ENCODE peak calls at places on chromosomes 3 and 15, in five cellular contexts. One of them, this sample, is unnamed.

GRCh38 chr3:194995334-194995733 is 275.6 kb downstream of the XXYLT1 start:
- DNase-seq in H9: no peak
- DNase-seq in IMR-90: no peak
- DNase-seq in mesendoderm: no peak
- DNase-seq in neuronal stem cell: no peak
- DNase-seq in this sample: no peak

GRCh38 chr15:58453931-58454793 is 22.4 kb downstream of the LIPC start:
- DNase-seq in mesendoderm: no peak
- DNase-seq in neuronal stem cell: no peak
- DNase-seq in H9: no peak
- DNase-seq in IMR-90: no peak
- DNase-seq in this sample: no peak

GRCh38 chr3:73733796-73734195 is 109.1 kb upstream of the PDZRN3 start:
- DNase-seq in mesendoderm: no peak
- DNase-seq in neuronal stem cell: no peak
- DNase-seq in IMR-90: no peak
- DNase-seq in H9: no peak
- DNase-seq in this sample: no peak

GRCh38 chr3:169041677-169042171 is 621.8 kb downstream of the MECOM start:
- DNase-seq in neuronal stem cell: no peak
- DNase-seq in IMR-90: peak
- DNase-seq in mesendoderm: peak
- DNase-seq in H9: no peak
- DNase-seq in this sample: no peak

GRCh38 chr3:174640932-174641331 is 218.2 kb upstream of the NAALADL2 start:
- DNase-seq in H9: no peak
- DNase-seq in neuronal stem cell: no peak
- DNase-seq in IMR-90: no peak
- DNase-seq in mesendoderm: no peak
- DNase-seq in this sample: no peak

GRCh38 chr3:129040039-129040336 is 20.6 kb upstream of the GP9 start:
- DNase-seq in neuronal stem cell: no peak
- DNase-seq in mesendoderm: no peak
- DNase-seq in H9: no peak
- DNase-seq in IMR-90: no peak
- DNase-seq in this sample: no peak

GRCh38 chr15:31373096-31373865 is 46.6 kb downstream of the KLF13 start:
- DNase-seq in mesendoderm: no peak
- DNase-seq in IMR-90: no peak
- DNase-seq in neuronal stem cell: no peak
- DNase-seq in H9: no peak
- DNase-seq in this sample: no peak

GRCh38 chr3:122992628-122993570 is 34.7 kb downstream of the SEMA5B start:
- DNase-seq in mesendoderm: no peak
- DNase-seq in H9: no peak
- DNase-seq in neuronal stem cell: no peak
- DNase-seq in IMR-90: no peak
- DNase-seq in this sample: no peak

GRCh38 chr3:177820683-177821316 is 623.5 kb upstream of the TBL1XR1 start:
- DNase-seq in H9: no peak
- DNase-seq in mesendoderm: no peak
- DNase-seq in IMR-90: peak
- DNase-seq in neuronal stem cell: no peak
- DNase-seq in this sample: no peak

GRCh38 chr3:181896605-181897004 is 184.9 kb downstream of the SOX2 start:
- DNase-seq in mesendoderm: no peak
- DNase-seq in neuronal stem cell: no peak
- DNase-seq in H9: no peak
- DNase-seq in IMR-90: no peak
- DNase-seq in this sample: no peak

GRCh38 chr15:89496155-89497098 is at the start of gene RHCG:
- DNase-seq in H9: peak
- DNase-seq in IMR-90: peak
- DNase-seq in neuronal stem cell: peak
- DNase-seq in mesendoderm: peak
- DNase-seq in this sample: peak

GRCh38 chr15:68567345-68567744 is 11.4 kb upstream of the CORO2B start:
- DNase-seq in IMR-90: no peak
- DNase-seq in neuronal stem cell: no peak
- DNase-seq in H9: no peak
- DNase-seq in mesendoderm: peak
- DNase-seq in this sample: no peak

GRCh38 chr3:51968175-51968681 is 974 bp upstream of the PCBP4 start:
- DNase-seq in mesendoderm: peak
- DNase-seq in neuronal stem cell: peak
- DNase-seq in IMR-90: peak
- DNase-seq in H9: peak
- DNase-seq in this sample: no peak

GRCh38 chr3:188000361-188000861 is 153.5 kb upstream of the LPP start:
- DNase-seq in mesendoderm: no peak
- DNase-seq in neuronal stem cell: no peak
- DNase-seq in H9: no peak
- DNase-seq in IMR-90: no peak
- DNase-seq in this sample: no peak

GRCh38 chr15:99983894-99984293 is 250.7 kb upstream of the LYSMD4 start:
- DNase-seq in IMR-90: no peak
- DNase-seq in H9: peak
- DNase-seq in mesendoderm: peak
- DNase-seq in neuronal stem cell: no peak
- DNase-seq in this sample: peak

GRCh38 chr3:27880969-27881892 is 159.1 kb upstream of the EOMES start:
- DNase-seq in mesendoderm: peak
- DNase-seq in IMR-90: no peak
- DNase-seq in neuronal stem cell: no peak
- DNase-seq in H9: no peak
- DNase-seq in this sample: no peak

GRCh38 chr3:29153811-29154210 is 127.1 kb upstream of the RBMS3 start:
- DNase-seq in mesendoderm: no peak
- DNase-seq in neuronal stem cell: no peak
- DNase-seq in H9: no peak
- DNase-seq in IMR-90: no peak
- DNase-seq in this sample: no peak

GRCh38 chr15:50181206-50181982 is 602 bp upstream of the SLC27A2 start:
- DNase-seq in H9: peak
- DNase-seq in IMR-90: no peak
- DNase-seq in neuronal stem cell: no peak
- DNase-seq in mesendoderm: no peak
- DNase-seq in this sample: no peak

GRCh38 chr3:149506540-149506939 is 32.0 kb downstream of the TM4SF4 start:
- DNase-seq in neuronal stem cell: no peak
- DNase-seq in IMR-90: peak
- DNase-seq in mesendoderm: no peak
- DNase-seq in H9: no peak
- DNase-seq in this sample: no peak

GRCh38 chr15:64532515-64532914 is 72.1 kb downstream of the ZNF609 start:
- DNase-seq in IMR-90: no peak
- DNase-seq in neuronal stem cell: no peak
- DNase-seq in H9: no peak
- DNase-seq in mesendoderm: no peak
- DNase-seq in this sample: no peak

GRCh38 chr3:32817561-32818430 is at the start of gene TRIM71:
- DNase-seq in neuronal stem cell: no peak
- DNase-seq in mesendoderm: peak
- DNase-seq in H9: no peak
- DNase-seq in IMR-90: no peak
- DNase-seq in this sample: no peak

DNA sequence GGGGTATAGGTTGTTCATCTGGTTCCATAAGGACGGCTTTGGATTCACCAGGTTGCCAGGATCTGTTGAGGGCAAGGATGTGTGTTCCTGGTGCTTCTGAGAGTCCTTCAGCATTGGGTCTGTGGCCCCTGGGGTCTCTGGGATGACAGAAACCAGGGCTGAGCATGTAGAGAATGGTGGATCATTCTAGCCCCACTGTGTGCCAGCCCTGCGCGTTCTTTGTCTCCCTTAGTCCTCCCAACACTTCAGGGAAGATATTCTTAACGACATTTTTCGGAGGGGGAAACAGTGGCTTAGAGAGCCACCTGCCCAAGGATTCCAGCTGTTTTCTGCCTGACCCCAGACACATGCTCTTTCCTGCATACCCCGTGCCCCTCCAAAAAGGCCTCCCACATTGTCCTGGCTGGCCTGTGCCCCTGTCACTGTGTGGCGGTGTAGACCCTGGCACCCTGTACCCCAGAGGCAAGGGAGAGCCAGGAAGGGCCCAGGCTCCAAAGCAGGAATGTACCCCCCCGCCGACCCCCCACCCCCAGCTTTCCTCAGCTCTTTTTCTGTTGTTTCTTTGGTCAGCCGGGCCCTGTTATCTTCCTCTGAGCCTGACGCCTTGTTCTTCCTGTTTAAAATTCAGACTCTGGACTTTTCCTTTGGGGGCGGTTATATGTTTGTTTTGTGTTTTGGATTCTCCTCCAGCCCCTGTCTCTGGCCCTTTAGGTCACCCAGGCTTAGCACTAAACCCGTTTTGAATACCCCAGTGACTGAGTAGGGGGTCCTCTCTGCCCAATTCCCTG is 57.8 kb upstream of the SMAD6 start:
- DNase-seq in neuronal stem cell: no peak
- DNase-seq in IMR-90: no peak
- DNase-seq in mesendoderm: no peak
- DNase-seq in H9: no peak
- DNase-seq in this sample: no peak
- H2BK15ac ChIP-seq in neuronal stem cell: no peak
- H2BK15ac ChIP-seq in IMR-90: peak
- H2BK15ac ChIP-seq in mesendoderm: no peak
- H2BK15ac ChIP-seq in H9: no peak
- H2BK15ac ChIP-seq in this sample: no peak

DNA sequence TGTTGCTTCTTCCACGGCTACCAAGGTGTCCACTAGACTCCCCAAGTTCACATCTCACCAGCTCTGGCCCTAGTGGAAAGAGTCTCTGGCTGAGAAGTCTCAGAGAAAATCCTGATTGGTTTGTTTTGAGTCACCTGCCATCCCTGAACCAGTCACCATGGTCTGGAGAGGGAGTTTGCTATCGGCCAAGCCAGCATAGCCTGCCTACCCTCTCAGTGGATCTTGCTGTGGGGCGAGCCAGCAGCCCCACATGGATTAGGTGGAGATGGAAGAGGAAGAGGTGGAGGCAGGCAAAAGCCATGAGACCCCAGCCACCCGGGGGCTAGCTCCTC is 48.1 kb upstream of the FLNB start:
- DNase-seq in IMR-90: no peak
- DNase-seq in H9: no peak
- DNase-seq in neuronal stem cell: no peak
- DNase-seq in mesendoderm: no peak
- DNase-seq in this sample: no peak
- H2BK15ac ChIP-seq in IMR-90: no peak
- H2BK15ac ChIP-seq in H9: no peak
- H2BK15ac ChIP-seq in neuronal stem cell: no peak
- H2BK15ac ChIP-seq in mesendoderm: no peak
- H2BK15ac ChIP-seq in this sample: no peak

GRCh38 chr15:72495007-72495406 is 20.9 kb downstream of the ARIH1 start:
- DNase-seq in H9: no peak
- DNase-seq in neuronal stem cell: no peak
- DNase-seq in IMR-90: no peak
- DNase-seq in mesendoderm: no peak
- DNase-seq in this sample: no peak
- H2BK15ac ChIP-seq in H9: no peak
- H2BK15ac ChIP-seq in neuronal stem cell: no peak
- H2BK15ac ChIP-seq in IMR-90: no peak
- H2BK15ac ChIP-seq in mesendoderm: no peak
- H2BK15ac ChIP-seq in this sample: no peak

GRCh38 chr3:15152166-15152565 is 53.2 kb upstream of the RBSN start:
- DNase-seq in mesendoderm: no peak
- DNase-seq in neuronal stem cell: no peak
- DNase-seq in H9: no peak
- DNase-seq in IMR-90: no peak
- DNase-seq in this sample: no peak
- H2BK15ac ChIP-seq in mesendoderm: no peak
- H2BK15ac ChIP-seq in neuronal stem cell: no peak
- H2BK15ac ChIP-seq in H9: no peak
- H2BK15ac ChIP-seq in IMR-90: no peak
- H2BK15ac ChIP-seq in this sample: no peak

DNA sequence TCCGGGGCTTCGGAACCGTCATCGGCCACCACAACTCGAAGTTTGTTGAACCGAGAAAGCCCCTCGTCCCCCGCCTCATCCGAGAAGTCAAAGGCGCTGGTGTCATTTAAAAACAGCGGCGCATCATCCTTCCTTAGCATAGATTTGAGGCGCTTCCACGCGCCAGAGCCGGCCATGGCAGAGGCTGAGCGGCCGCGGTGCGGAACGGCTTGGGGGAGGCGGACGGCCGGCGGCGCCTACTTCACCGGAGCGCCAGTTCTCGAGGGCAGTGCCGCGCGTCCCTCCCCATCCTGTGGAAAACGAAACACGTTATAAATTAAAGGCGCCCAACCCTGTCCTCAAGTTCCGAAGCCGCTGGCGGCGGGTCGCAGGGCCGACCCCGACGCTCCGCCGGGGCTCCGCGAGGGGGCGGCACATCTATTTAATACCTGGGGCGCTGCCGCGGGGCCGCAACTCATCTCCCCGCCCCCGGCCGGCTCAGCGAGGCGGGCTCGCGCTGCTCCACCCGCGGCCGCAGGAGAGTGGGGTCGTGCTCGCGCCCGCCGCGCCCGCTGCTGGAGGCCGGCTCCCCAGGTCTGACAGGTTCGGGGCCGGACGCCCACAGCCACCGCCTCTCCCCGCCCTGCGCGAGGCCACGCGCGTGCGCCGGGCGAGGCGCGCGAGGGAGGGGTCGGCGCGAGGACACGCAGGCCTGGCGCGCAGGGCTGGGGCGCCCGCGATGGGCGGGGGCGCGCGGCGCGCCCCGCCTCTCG is at the start of gene SLC30A4:
- DNase-seq in IMR-90: peak
- DNase-seq in mesendoderm: peak
- DNase-seq in neuronal stem cell: peak
- DNase-seq in H9: peak
- DNase-seq in this sample: peak
- H2BK15ac ChIP-seq in IMR-90: peak
- H2BK15ac ChIP-seq in mesendoderm: no peak
- H2BK15ac ChIP-seq in neuronal stem cell: no peak
- H2BK15ac ChIP-seq in H9: no peak
- H2BK15ac ChIP-seq in this sample: no peak